ENCODE peak calls at places on chromosomes 7 and 10, in nine cellular contexts. O, D, A, U, G, X, K, T and N are unnamed samples.

GRCh38 chr10:45379303-45379726 is 5.3 kb downstream of the ALOX5 start:
- DNase-seq in X (no peak), D (no peak), G (no peak), U (no peak), O (no peak), A (no peak), T (no peak), K (no peak), N (no peak)

GRCh38 chr7:134701272-134701671 is 54.6 kb downstream of the BPGM start:
- DNase-seq in U (peak; percentile 24), K (peak; percentile 40), T (peak; percentile 62), G (no peak), O (no peak), X (no peak), D (peak; percentile 53), A (no peak), N (no peak)

GRCh38 chr7:69256634-69257081 is 341.6 kb upstream of the AUTS2 start:
- DNase-seq in K (no peak), T (no peak), A (no peak), D (no peak), G (no peak), O (no peak), U (no peak), X (no peak), N (no peak)

GRCh38 chr10:97842658-97843295 is 6.9 kb upstream of the GOLGA7B start:
- DNase-seq in D (no peak), G (no peak), O (no peak), T (peak; percentile 40), U (no peak), X (no peak), K (peak; percentile 34), A (no peak), N (no peak)

GRCh38 chr7:101486764-101487458 is 124.2 kb downstream of the COL26A1 start:
- DNase-seq in K (no peak), G (no peak), X (no peak), U (no peak), D (peak; percentile 6), A (no peak), O (no peak), T (no peak), N (no peak)

GRCh38 chr7:100539436-100540006 is 518 bp downstream of the AGFG2 start:
- DNase-seq in D (no peak), X (no peak), A (no peak), K (no peak), G (peak; percentile 51), T (no peak), O (no peak), U (peak; percentile 24), N (peak; percentile 66)

GRCh38 chr7:38327597-38327996 is 54.2 kb upstream of the TARP start:
- DNase-seq in D (no peak), K (peak; percentile 11), X (no peak), A (no peak), T (no peak), U (no peak), G (no peak), O (no peak), N (no peak)

GRCh38 chr7:80722596-80723141 is 84.2 kb downstream of the CD36 start:
- DNase-seq in X (no peak), D (peak; percentile 100), O (no peak), K (no peak), A (no peak), U (no peak), T (peak; percentile 98), G (peak; percentile 10), N (no peak)

GRCh38 chr7:102439963-102440795 is 6.8 kb downstream of the ORAI2 start:
- DNase-seq in G (peak; percentile 63), K (no peak), X (no peak), A (no peak), D (peak; percentile 63), U (no peak), T (peak; percentile 90), O (no peak), N (no peak)

GRCh38 chr7:98085674-98086073 is 21.0 kb upstream of the LMTK2 start:
- DNase-seq in X (no peak), T (peak; percentile 66), O (no peak), A (no peak), G (no peak), K (no peak), D (no peak), U (peak; percentile 12), N (no peak)

GRCh38 chr7:157380416-157380815 is 43.6 kb downstream of the DNAJB6 start:
- DNase-seq in O (no peak), T (no peak), A (no peak), U (no peak), X (no peak), K (no peak), D (no peak), G (no peak), N (no peak)

GRCh38 chr7:27132978-27133377 is 2.4 kb upstream of the HOXA4 start:
- DNase-seq in D (no peak), T (no peak), G (no peak), A (no peak), X (no peak), U (no peak), K (no peak), O (no peak), N (no peak)

GRCh38 chr7:2689951-2690705 is 2.1 kb downstream of the AMZ1 start:
- DNase-seq in X (no peak), T (no peak), A (no peak), K (no peak), U (no peak), D (peak; percentile 65), G (no peak), O (no peak), N (no peak)

GRCh38 chr10:102714621-102715455 is at the start of gene SFXN2:
- DNase-seq in T (peak; percentile 24), G (peak; percentile 76), U (no peak), K (peak; percentile 79), O (peak; percentile 52), A (peak; percentile 9), X (no peak), D (no peak), N (no peak)

GRCh38 chr10:45040921-45041320 is 40.2 kb downstream of the ZNF22 start:
- DNase-seq in D (peak; percentile 7), U (no peak), A (no peak), X (no peak), T (no peak), K (no peak), G (no peak), O (no peak), N (no peak)

GRCh38 chr7:122675621-122676020 is 23.3 kb downstream of the RNF133 start:
- DNase-seq in A (no peak), K (no peak), D (no peak), U (no peak), X (no peak), G (no peak), O (no peak), T (no peak), N (no peak)